ENCODE peak calls at places on chromosomes 5 and 9, in eight cellular contexts. D is tibial artery; E is dorsolateral prefrontal cortex; P is CD8-positive, alpha-beta T cell; K is cardiac muscle cell; Y is uterus; S is WERI-Rb-1; C is psoas muscle. U is an unnamed sample.
A peak's percentile ranks its signal among the peaks of the same experiment; 100 is the strongest.

GRCh38 chr9:16031971-16032370 is 479.1 kb downstream of the CCDC171 start:
- DNase-seq in D (no peak), E (no peak), P (no peak), K (no peak), Y (no peak), S (no peak), C (no peak), U (no peak)

GRCh38 chr9:77981332-77981731 is 50.3 kb downstream of the GNAQ start:
- DNase-seq in D (no peak), E (no peak), P (no peak), K (no peak), Y (no peak), S (no peak), C (no peak), U (peak; percentile 69)

GRCh38 chr5:64181440-64181839 is 15.8 kb downstream of the RNF180 start:
- DNase-seq in D (no peak), E (no peak), P (no peak), K (no peak), Y (no peak), S (no peak), C (no peak), U (no peak)

GRCh38 chr5:66149950-66150349 is 5.8 kb downstream of the SREK1 start:
- DNase-seq in D (no peak), E (no peak), P (no peak), K (no peak), Y (no peak), S (no peak), C (no peak), U (no peak)

GRCh38 chr9:137870432-137870831 is 7.2 kb upstream of the CACNA1B start:
- DNase-seq in D (no peak), E (no peak), P (no peak), K (no peak), Y (no peak), S (no peak), C (no peak), U (no peak)

GRCh38 chr5:132824426-132824825 is 6.0 kb downstream of the SHROOM1 start:
- DNase-seq in D (no peak), E (no peak), P (no peak), K (no peak), Y (no peak), S (no peak), C (no peak), U (no peak)

GRCh38 chr5:128538249-128539037 is 398 bp upstream of the FBN2 start:
- DNase-seq in D (peak; percentile 76), E (no peak), P (peak; percentile 12), K (peak; percentile 94), Y (peak; percentile 62), S (peak; percentile 24), C (peak; percentile 44), U (peak; percentile 79)

GRCh38 chr9:37752646-37753488 is 738 bp upstream of the TRMT10B start:
- DNase-seq in D (no peak), E (no peak), P (no peak), K (no peak), Y (no peak), S (no peak), C (no peak), U (no peak)

GRCh38 chr9:21558627-21559401 is 76.7 kb upstream of the IFNE start:
- DNase-seq in D (no peak), E (no peak), P (peak; percentile 16), K (peak; percentile 57), Y (no peak), S (no peak), C (no peak), U (no peak)

GRCh38 chr5:106727071-106727470 is 943.7 kb downstream of the EFNA5 start:
- DNase-seq in D (no peak), E (no peak), P (no peak), K (no peak), Y (no peak), S (no peak), C (no peak), U (no peak)

GRCh38 chr5:130279386-130279785 is 375.1 kb downstream of the CHSY3 start:
- DNase-seq in D (no peak), E (no peak), P (no peak), K (peak; percentile 32), Y (no peak), S (no peak), C (no peak), U (peak; percentile 12)

GRCh38 chr5:14250094-14250777 is 107.1 kb downstream of the TRIO start:
- DNase-seq in D (peak; percentile 54), E (peak; percentile 85), P (no peak), K (peak; percentile 88), Y (peak; percentile 87), S (peak; percentile 94), C (peak; percentile 65), U (no peak)

GRCh38 chr9:101353683-101354082 is 31.1 kb downstream of the BAAT start:
- DNase-seq in D (no peak), E (no peak), P (no peak), K (no peak), Y (no peak), S (no peak), C (no peak), U (no peak)

GRCh38 chr5:80781356-80781755 is 126.6 kb upstream of the DHFR start:
- DNase-seq in D (no peak), E (no peak), P (no peak), K (peak; percentile 14), Y (no peak), S (no peak), C (no peak), U (no peak)

GRCh38 chr5:81638471-81638870 is 112.4 kb downstream of the SSBP2 start:
- DNase-seq in D (no peak), E (no peak), P (no peak), K (peak; percentile 6), Y (no peak), S (no peak), C (no peak), U (no peak)

GRCh38 chr5:149847611-149848010 is 97.0 kb downstream of the PDE6A start:
- DNase-seq in D (no peak), E (no peak), P (no peak), K (no peak), Y (no peak), S (no peak), C (no peak), U (no peak)

GRCh38 chr5:178940569-178941360 is at the start of gene ZNF454:
- DNase-seq in D (peak; percentile 86), E (peak; percentile 96), P (no peak), K (peak; percentile 98), Y (peak; percentile 93), S (no peak), C (peak; percentile 86), U (no peak)

GRCh38 chr9:135920256-135920930 is 13.0 kb upstream of the CAMSAP1 start:
- DNase-seq in D (no peak), E (no peak), P (no peak), K (no peak), Y (no peak), S (no peak), C (no peak), U (no peak)

GRCh38 chr9:126877418-126877817 is 17.0 kb downstream of the ZBTB34 start:
- DNase-seq in D (no peak), E (no peak), P (no peak), K (no peak), Y (no peak), S (no peak), C (no peak), U (no peak)

GRCh38 chr5:34826347-34826746 is 12.6 kb upstream of the TTC23L start:
- DNase-seq in D (no peak), E (no peak), P (no peak), K (peak; percentile 19), Y (no peak), S (no peak), C (no peak), U (no peak)

GRCh38 chr9:73050062-73050814 is 97.4 kb upstream of the ALDH1A1 start:
- DNase-seq in D (no peak), E (no peak), P (no peak), K (peak; percentile 45), Y (no peak), S (no peak), C (no peak), U (no peak)

GRCh38 chr5:150066436-150066835 is 19.9 kb downstream of the CSF1R start:
- DNase-seq in D (no peak), E (no peak), P (no peak), K (no peak), Y (no peak), S (no peak), C (no peak), U (no peak)

GRCh38 chr9:121768416-121769015 is 117.1 kb downstream of the DAB2IP start:
- DNase-seq in D (no peak), E (no peak), P (no peak), K (no peak), Y (no peak), S (no peak), C (no peak), U (no peak)

DNA sequence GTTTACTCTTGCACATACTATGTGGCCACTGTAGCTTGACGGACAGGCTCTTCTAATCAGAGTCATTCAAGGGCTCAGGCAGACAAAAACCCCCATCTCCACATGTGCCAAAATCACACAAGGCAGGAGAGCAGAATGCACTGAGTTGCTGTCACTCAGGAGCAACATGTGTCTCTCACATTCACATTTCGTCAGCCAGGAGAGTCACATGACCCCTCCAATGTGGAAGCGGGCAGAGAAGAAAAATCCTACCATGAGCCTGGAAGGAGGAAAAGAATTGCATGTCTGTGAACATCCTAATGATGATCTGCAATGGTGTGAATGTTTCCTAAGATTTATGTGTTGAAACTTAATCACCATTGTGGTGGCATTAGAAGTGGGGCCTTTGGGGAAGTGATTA is 69.9 kb upstream of the MSX2 start:
- DNase-seq in D (no peak), E (no peak), P (no peak), K (no peak), Y (no peak), S (no peak), C (no peak), U (no peak)
- TF ChIP-seq CTCF in D (no peak), E (no peak), P (no peak), K (no peak), Y (no peak), S (no peak), C (no peak), U (no peak)

GRCh38 chr5:172485511-172486202 is 31.3 kb upstream of the SH3PXD2B start:
- DNase-seq in D (no peak), E (no peak), P (no peak), K (no peak), Y (no peak), S (no peak), C (no peak), U (no peak)
- H3K27ac ChIP-seq in D (no peak overlapping the region), E (peak overlapping the region; percentile 47), P (no peak overlapping the region), K (no peak overlapping the region), Y (no peak overlapping the region), S (no peak overlapping the region), C (no peak overlapping the region), U (no peak overlapping the region)

DNA sequence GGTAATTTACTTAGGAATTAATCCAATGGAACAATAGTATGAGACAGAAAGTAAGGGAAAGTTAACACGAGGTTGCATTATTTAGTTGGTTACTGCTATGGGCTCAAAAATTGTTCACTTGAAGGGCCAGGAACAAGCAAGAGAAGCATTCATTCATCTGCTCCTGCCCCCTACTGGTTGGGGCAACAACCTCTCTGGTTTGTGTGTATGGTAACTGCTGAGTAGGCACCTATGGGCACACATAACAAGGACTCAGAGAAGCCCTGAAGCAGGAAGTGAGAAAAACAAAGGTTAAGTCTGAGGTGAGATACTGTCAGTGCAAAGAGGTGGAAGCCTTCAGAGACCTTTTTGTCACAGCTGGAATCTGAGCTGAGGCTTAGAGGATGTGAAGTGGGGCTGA is 34.4 kb upstream of the RANBP6 start:
- DNase-seq in D (no peak), E (no peak), P (no peak), K (peak; percentile 23), Y (no peak), S (no peak), C (no peak), U (no peak)
- TF ChIP-seq CTCF in D (no peak), E (no peak), P (peak; percentile 20), K (peak; percentile 39), Y (no peak), S (peak; percentile 39), C (peak; percentile 23), U (no peak)

GRCh38 chr9:95082401-95083084 is 235.0 kb downstream of the FANCC start:
- DNase-seq in D (peak; percentile 18), E (peak; percentile 33), P (no peak), K (no peak), Y (no peak), S (no peak), C (no peak), U (no peak)
- H3K27ac ChIP-seq in D (peak overlapping the region; percentile 79), E (peak overlapping the region; percentile 100), P (no peak overlapping the region), K (no peak overlapping the region), Y (peak overlapping the region; percentile 9), S (no peak overlapping the region), C (peak overlapping the region; percentile 93), U (peak overlapping the region; percentile 57)

U was measured in RWPE1.